ENCODE peak calls at places on chromosome 20, in eight cellular contexts. V, M, L, F, A, T, Y and J are unnamed samples.

GRCh38 chr20:48577557-48577956 is 250.2 kb downstream of the PREX1 start:
- DNase-seq in V (no peak), M (no peak), L (no peak), F (no peak), A (no peak), T (no peak), Y (no peak), J (no peak)

GRCh38 chr20:34637245-34638185 is 39.4 kb downstream of the PIGU start:
- DNase-seq in V (peak), M (no peak), L (peak), F (no peak), A (peak), T (no peak), Y (peak), J (peak)

GRCh38 chr20:7926767-7927166 is 13.5 kb downstream of the HAO1 start:
- DNase-seq in V (no peak), M (no peak), L (peak), F (no peak), A (peak), T (peak), Y (peak), J (peak)

GRCh38 chr20:48701702-48702101 is 126.1 kb downstream of the PREX1 start:
- DNase-seq in V (no peak), M (no peak), L (no peak), F (no peak), A (no peak), T (no peak), Y (no peak), J (no peak)

GRCh38 chr20:60589624-60590023 is 631.4 kb downstream of the CDH26 start:
- DNase-seq in V (no peak), M (no peak), L (no peak), F (peak), A (no peak), T (peak), Y (peak), J (no peak)

GRCh38 chr20:12927489-12927888 is 81.3 kb upstream of the SPTLC3 start:
- DNase-seq in V (no peak), M (no peak), L (peak), F (no peak), A (peak), T (no peak), Y (peak), J (no peak)

GRCh38 chr20:31542201-31542842 is 28.1 kb downstream of the HM13 start:
- DNase-seq in V (no peak), M (no peak), L (no peak), F (no peak), A (no peak), T (no peak), Y (peak), J (no peak)

GRCh38 chr20:24370911-24371695 is 98.3 kb upstream of the SYNDIG1 start:
- DNase-seq in V (no peak), M (no peak), L (no peak), F (no peak), A (no peak), T (no peak), Y (no peak), J (no peak)

GRCh38 chr20:48750941-48751620 is 76.7 kb downstream of the PREX1 start:
- DNase-seq in V (no peak), M (no peak), L (no peak), F (peak), A (no peak), T (no peak), Y (no peak), J (no peak)

GRCh38 chr20:18588554-18589043 is 745 bp downstream of the DTD1 start:
- DNase-seq in V (no peak), M (no peak), L (peak), F (no peak), A (no peak), T (peak), Y (no peak), J (no peak)

GRCh38 chr20:38617011-38617829 is 15.6 kb downstream of the ARHGAP40 start:
- DNase-seq in V (no peak), M (no peak), L (peak), F (no peak), A (no peak), T (peak), Y (no peak), J (no peak)

GRCh38 chr20:61744691-61745396 is 320.8 kb downstream of the TAF4 start:
- DNase-seq in V (no peak), M (no peak), L (peak), F (no peak), A (peak), T (no peak), Y (peak), J (no peak)

GRCh38 chr20:50286609-50287008 is 96.0 kb downstream of the CEBPB start:
- DNase-seq in V (peak), M (peak), L (peak), F (no peak), A (peak), T (no peak), Y (peak), J (peak)

GRCh38 chr20:53128024-53128423 is 155.9 kb downstream of the TSHZ2 start:
- DNase-seq in V (no peak), M (no peak), L (no peak), F (no peak), A (no peak), T (no peak), Y (no peak), J (no peak)

GRCh38 chr20:7841967-7842301 is 98.3 kb downstream of the HAO1 start:
- DNase-seq in V (peak), M (no peak), L (peak), F (no peak), A (peak), T (no peak), Y (peak), J (peak)

GRCh38 chr20:6000851-6001250 is 50.4 kb downstream of the MCM8 start:
- DNase-seq in V (no peak), M (no peak), L (no peak), F (no peak), A (no peak), T (no peak), Y (no peak), J (no peak)

GRCh38 chr20:39775110-39775509 is 813.0 kb downstream of the DHX35 start:
- DNase-seq in V (peak), M (no peak), L (peak), F (no peak), A (peak), T (no peak), Y (peak), J (peak)

GRCh38 chr20:10788877-10789276 is 115.1 kb upstream of the JAG1 start:
- DNase-seq in V (no peak), M (no peak), L (no peak), F (no peak), A (no peak), T (no peak), Y (no peak), J (no peak)
- TF ChIP-seq CTCF in V (no peak), M (no peak), L (no peak), F (no peak), A (no peak), T (no peak), Y (no peak), J (no peak)

DNA sequence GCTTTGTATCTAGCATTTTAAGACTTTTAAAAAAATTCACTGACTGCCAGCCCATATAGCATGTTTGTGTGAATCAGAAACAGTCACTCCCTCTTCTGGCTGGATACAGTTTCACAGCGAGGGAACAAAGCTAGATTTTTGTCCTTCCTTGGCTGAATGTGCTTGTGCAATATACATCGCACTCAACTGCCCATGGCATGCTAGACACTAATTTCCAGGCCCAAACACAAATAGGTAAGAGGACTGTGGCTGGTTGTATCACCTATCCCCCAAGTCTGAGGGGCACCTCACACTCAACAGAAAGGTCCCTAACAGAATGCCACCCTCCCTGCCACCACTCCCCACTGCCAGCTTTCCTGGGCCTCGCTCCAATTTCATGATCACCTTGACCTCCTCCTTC is 16.2 kb upstream of the BLCAP start:
- DNase-seq in V (no peak), M (no peak), L (peak), F (no peak), A (peak), T (peak), Y (peak), J (no peak)
- TF ChIP-seq CTCF in V (peak), M (no peak), L (peak), F (peak), A (peak), T (peak), Y (peak), J (peak)

GRCh38 chr20:2872304-2873009 is 824 bp upstream of the PTPRA start:
- DNase-seq in V (no peak), M (peak), L (peak), F (peak), A (peak), T (peak), Y (peak), J (no peak)
- TF ChIP-seq CTCF in V (peak), M (no peak), L (peak), F (no peak), A (peak), T (peak), Y (peak), J (peak)

GRCh38 chr20:4092136-4092479 is 76.8 kb upstream of the RNF24 start:
- DNase-seq in V (no peak), M (no peak), L (no peak), F (no peak), A (no peak), T (no peak), Y (no peak), J (no peak)
- TF ChIP-seq CTCF in V (no peak), M (no peak), L (no peak), F (no peak), A (no peak), T (no peak), Y (no peak), J (no peak)

GRCh38 chr20:58236612-58237317 is 8.3 kb upstream of the ANKRD60 start:
- DNase-seq in V (no peak), M (peak), L (peak), F (peak), A (peak), T (peak), Y (peak), J (no peak)
- TF ChIP-seq CTCF in V (peak), M (peak), L (peak), F (peak), A (peak), T (peak), Y (peak), J (peak)

GRCh38 chr20:45487231-45487635 is 17.7 kb downstream of the WFDC2 start:
- DNase-seq in V (no peak), M (no peak), L (no peak), F (peak), A (no peak), T (peak), Y (no peak), J (no peak)
- TF ChIP-seq CTCF in V (no peak), M (no peak), L (peak), F (peak), A (no peak), T (peak), Y (no peak), J (no peak)